ENCODE peak calls at places on chromosomes 5 and 9, in eight cellular contexts. G is NCI-H2081; Q is body of pancreas; J is NCI-H526; R is stimulated activated CD8-positive, alpha-beta memory T cell treated with anti-CD3 and anti-CD28 coated beads, Interleukin-4, amount 100 ng/mL, for 4 hours; O is T-cell; C is skeletal muscle cell; M is CD4-positive, alpha-beta T cell. X is an unnamed sample.

GRCh38 chr9:97806721-97807120 is 46.3 kb upstream of the FOXE1 start:
- DNase-seq in C (no peak), G (no peak), R (no peak), M (no peak), J (no peak), O (no peak), Q (no peak), X (no peak)

GRCh38 chr5:110544603-110545002 is 181.9 kb downstream of the TMEM232 start:
- DNase-seq in C (no peak), O (no peak), M (no peak), J (no peak), G (no peak), Q (no peak), R (no peak), X (no peak)

GRCh38 chr5:54533541-54534179 is 16.1 kb downstream of the SNX18 start:
- DNase-seq in Q (no peak), C (no peak), R (no peak), M (no peak), G (no peak), J (no peak), O (no peak), X (no peak)

GRCh38 chr5:173764321-173765029 is 123.7 kb upstream of the CPEB4 start:
- DNase-seq in R (no peak), C (peak), Q (peak), G (no peak), J (peak), O (no peak), M (no peak), X (no peak)

GRCh38 chr9:110257097-110257955 is 1.0 kb upstream of the TXN start:
- DNase-seq in J (peak), Q (peak), C (no peak), O (no peak), M (no peak), G (no peak), R (no peak), X (no peak)

GRCh38 chr5:72402381-72402890 is 82.3 kb downstream of the PTCD2 start:
- DNase-seq in G (no peak), M (no peak), J (no peak), O (no peak), R (no peak), C (no peak), Q (no peak), X (no peak)

GRCh38 chr9:14313378-14313940 is 482 bp downstream of the NFIB start:
- DNase-seq in R (no peak), O (no peak), J (peak), C (no peak), Q (peak), M (no peak), G (peak), X (no peak)

GRCh38 chr5:1118738-1119137 is 6.9 kb upstream of the SLC12A7 start:
- DNase-seq in R (no peak), J (peak), M (no peak), C (no peak), Q (peak), O (no peak), G (no peak), X (no peak)

GRCh38 chr5:107478068-107478641 is 192.6 kb downstream of the EFNA5 start:
- DNase-seq in M (no peak), R (no peak), Q (no peak), G (no peak), C (no peak), J (no peak), O (no peak), X (no peak)

GRCh38 chr5:179269781-179270543 is 75.3 kb downstream of the ADAMTS2 start:
- DNase-seq in G (no peak), R (no peak), J (no peak), M (peak), C (no peak), O (no peak), Q (peak), X (no peak)

GRCh38 chr5:94524841-94525697 is 93.3 kb downstream of the KIAA0825 start:
- DNase-seq in M (no peak), R (no peak), J (peak), C (no peak), O (no peak), G (no peak), Q (no peak), X (peak)

GRCh38 chr9:92295827-92296258 is 2.3 kb upstream of the IARS1 start:
- DNase-seq in C (no peak), R (no peak), Q (no peak), O (no peak), M (no peak), J (no peak), G (no peak), X (no peak)

GRCh38 chr5:117380316-117380715 is 805.7 kb upstream of the SEMA6A start:
- DNase-seq in G (no peak), M (no peak), C (no peak), O (no peak), R (no peak), Q (no peak), J (no peak), X (no peak)

GRCh38 chr9:109506097-109506712 is 8.1 kb upstream of the PTPN3 start:
- DNase-seq in R (no peak), O (no peak), C (no peak), M (no peak), G (no peak), Q (no peak), J (peak), X (no peak)

GRCh38 chr9:111108946-111109345 is 70.7 kb upstream of the LPAR1 start:
- DNase-seq in R (no peak), O (no peak), J (no peak), C (peak), G (no peak), Q (no peak), M (no peak), X (no peak)

GRCh38 chr5:39411051-39411450 is 13.7 kb downstream of the DAB2 start:
- DNase-seq in G (no peak), Q (no peak), O (no peak), R (no peak), M (no peak), J (no peak), C (no peak), X (no peak)

GRCh38 chr9:105328872-105329728 is 84.6 kb downstream of the SLC44A1 start:
- DNase-seq in R (no peak), G (no peak), O (no peak), M (no peak), J (no peak), Q (no peak), C (peak), X (no peak)

GRCh38 chr5:135013445-135013844 is 20.6 kb downstream of the PITX1 start:
- DNase-seq in G (no peak), Q (no peak), C (no peak), R (no peak), O (no peak), M (no peak), J (no peak), X (no peak)

GRCh38 chr5:180648658-180649296 is 623 bp downstream of the FLT4 start:
- DNase-seq in C (no peak), G (no peak), J (no peak), R (no peak), O (peak), Q (no peak), M (no peak), X (no peak)

GRCh38 chr5:120035815-120036577 is 406.6 kb downstream of the FAM170A start:
- DNase-seq in O (no peak), M (no peak), R (no peak), J (no peak), C (no peak), G (no peak), Q (no peak), X (no peak)

GRCh38 chr9:113503131-113503541 is 39.6 kb downstream of the RGS3 start:
- DNase-seq in J (no peak), R (no peak), Q (no peak), G (no peak), O (no peak), C (no peak), M (no peak), X (no peak)

GRCh38 chr5:9658726-9659125 is 28.6 kb upstream of the TAS2R1 start:
- DNase-seq in R (no peak), O (no peak), J (no peak), C (peak), M (no peak), G (no peak), Q (no peak), X (no peak)

GRCh38 chr9:134215709-134216448 is 51.5 kb upstream of the RNU6ATAC start:
- DNase-seq in G (no peak), J (no peak), R (no peak), M (no peak), C (no peak), Q (no peak), O (no peak), X (no peak)

GRCh38 chr9:131095666-131096489 is 453 bp upstream of the AIF1L start:
- DNase-seq in M (no peak), C (no peak), O (no peak), G (peak), Q (no peak), R (no peak), J (peak), X (no peak)

GRCh38 chr9:112640311-112640710 is 77.6 kb downstream of the INIP start:
- DNase-seq in R (no peak), Q (no peak), C (no peak), O (no peak), J (no peak), M (no peak), G (no peak), X (no peak)

GRCh38 chr5:164345173-164345572 is 839.8 kb downstream of the MAT2B start:
- DNase-seq in G (peak), R (no peak), Q (no peak), J (no peak), C (peak), M (no peak), O (no peak), X (no peak)

GRCh38 chr5:67082941-67083340 is 113.7 kb downstream of the CD180 start:
- DNase-seq in J (no peak), R (no peak), M (no peak), G (no peak), O (no peak), Q (no peak), C (no peak), X (no peak)

GRCh38 chr9:101453776-101454570 is 18.4 kb upstream of the ALDOB start:
- DNase-seq in J (no peak), G (no peak), O (no peak), R (no peak), Q (no peak), C (no peak), M (no peak), X (no peak)

GRCh38 chr5:148653840-148654781 is at the start of gene HTR4:
- DNase-seq in J (peak), O (no peak), G (peak), M (no peak), C (no peak), R (no peak), Q (no peak), X (no peak)

GRCh38 chr5:14757853-14758252 is 93.3 kb downstream of the OTULIN start:
- DNase-seq in C (no peak), G (no peak), O (no peak), Q (no peak), M (no peak), J (no peak), R (no peak), X (no peak)

GRCh38 chr9:111179577-111179976 is 141.3 kb upstream of the LPAR1 start:
- DNase-seq in R (no peak), Q (no peak), M (no peak), C (no peak), O (no peak), G (no peak), J (no peak), X (no peak)

X was measured in immature natural killer cell.